ENCODE peak calls at places on chromosome 12, in nine cellular contexts. One of them, this sample, is unnamed.

GRCh38 chr12:52686756-52687487 is 6.7 kb upstream of the KRT1 start:
- DNase-seq in Panc1: no peak
- DNase-seq in hepatocyte: no peak
- DNase-seq in osteoblast: no peak
- DNase-seq in thyroid gland: no peak
- DNase-seq in GM23338: no peak
- DNase-seq in A549: no peak
- DNase-seq in left ventricle myocardium inferior: no peak
- DNase-seq in OCI-LY7: no peak
- DNase-seq in this sample: no peak

GRCh38 chr12:125892276-125892675 is 827.0 kb downstream of the AACS start:
- DNase-seq in OCI-LY7: no peak
- DNase-seq in osteoblast: no peak
- DNase-seq in hepatocyte: no peak
- DNase-seq in Panc1: no peak
- DNase-seq in A549: no peak
- DNase-seq in left ventricle myocardium inferior: no peak
- DNase-seq in thyroid gland: no peak
- DNase-seq in GM23338: no peak
- DNase-seq in this sample: no peak

GRCh38 chr12:54413284-54414190 is 5.5 kb downstream of the ITGA5 start:
- DNase-seq in Panc1: no peak
- DNase-seq in osteoblast: peak; percentile 77
- DNase-seq in thyroid gland: peak; percentile 43
- DNase-seq in OCI-LY7: peak; percentile 65
- DNase-seq in left ventricle myocardium inferior: peak; percentile 59
- DNase-seq in A549: no peak
- DNase-seq in GM23338: no peak
- DNase-seq in hepatocyte: no peak
- DNase-seq in this sample: no peak

GRCh38 chr12:129788506-129788905 is 115.3 kb downstream of the TMEM132D start:
- DNase-seq in thyroid gland: no peak
- DNase-seq in hepatocyte: no peak
- DNase-seq in A549: no peak
- DNase-seq in OCI-LY7: no peak
- DNase-seq in left ventricle myocardium inferior: no peak
- DNase-seq in GM23338: no peak
- DNase-seq in Panc1: no peak
- DNase-seq in osteoblast: no peak
- DNase-seq in this sample: no peak

GRCh38 chr12:643478-644292 is 19.6 kb downstream of the NINJ2 start:
- DNase-seq in GM23338: peak; percentile 40
- DNase-seq in OCI-LY7: peak; percentile 49
- DNase-seq in hepatocyte: no peak
- DNase-seq in left ventricle myocardium inferior: peak; percentile 53
- DNase-seq in osteoblast: peak; percentile 69
- DNase-seq in Panc1: no peak
- DNase-seq in A549: no peak
- DNase-seq in thyroid gland: no peak
- DNase-seq in this sample: no peak

GRCh38 chr12:27463826-27464554 is 17.5 kb downstream of the SMCO2 start:
- DNase-seq in A549: no peak
- DNase-seq in GM23338: peak; percentile 11
- DNase-seq in osteoblast: peak; percentile 18
- DNase-seq in left ventricle myocardium inferior: peak; percentile 81
- DNase-seq in OCI-LY7: no peak
- DNase-seq in thyroid gland: no peak
- DNase-seq in Panc1: no peak
- DNase-seq in hepatocyte: no peak
- DNase-seq in this sample: peak; percentile 68

GRCh38 chr12:12560587-12561304 is 1.9 kb downstream of the DUSP16 start:
- DNase-seq in osteoblast: no peak
- DNase-seq in thyroid gland: peak; percentile 57
- DNase-seq in Panc1: no peak
- DNase-seq in OCI-LY7: peak; percentile 64
- DNase-seq in GM23338: peak; percentile 30
- DNase-seq in hepatocyte: peak; percentile 77
- DNase-seq in A549: peak; percentile 71
- DNase-seq in left ventricle myocardium inferior: no peak
- DNase-seq in this sample: peak; percentile 70

GRCh38 chr12:27347779-27348178 is 15.1 kb downstream of the BMAL2 start:
- DNase-seq in hepatocyte: no peak
- DNase-seq in Panc1: no peak
- DNase-seq in thyroid gland: no peak
- DNase-seq in osteoblast: no peak
- DNase-seq in OCI-LY7: no peak
- DNase-seq in GM23338: no peak
- DNase-seq in A549: no peak
- DNase-seq in left ventricle myocardium inferior: no peak
- DNase-seq in this sample: no peak

GRCh38 chr12:100720016-100720654 is 74.4 kb upstream of the ANO4 start:
- DNase-seq in thyroid gland: no peak
- DNase-seq in A549: no peak
- DNase-seq in left ventricle myocardium inferior: no peak
- DNase-seq in OCI-LY7: no peak
- DNase-seq in Panc1: no peak
- DNase-seq in GM23338: no peak
- DNase-seq in hepatocyte: no peak
- DNase-seq in osteoblast: no peak
- DNase-seq in this sample: no peak

GRCh38 chr12:53065975-53066593 is 13.1 kb downstream of the SPRYD3 start:
- DNase-seq in A549: peak; percentile 96
- DNase-seq in Panc1: no peak
- DNase-seq in hepatocyte: peak; percentile 90
- DNase-seq in GM23338: peak; percentile 90
- DNase-seq in left ventricle myocardium inferior: peak; percentile 81
- DNase-seq in thyroid gland: peak; percentile 77
- DNase-seq in OCI-LY7: peak; percentile 63
- DNase-seq in osteoblast: peak; percentile 98
- DNase-seq in this sample: peak; percentile 86

GRCh38 chr12:6235906-6236640 is 35.9 kb downstream of the CD9 start:
- DNase-seq in osteoblast: no peak
- DNase-seq in OCI-LY7: no peak
- DNase-seq in left ventricle myocardium inferior: no peak
- DNase-seq in hepatocyte: no peak
- DNase-seq in Panc1: no peak
- DNase-seq in GM23338: no peak
- DNase-seq in thyroid gland: peak; percentile 61
- DNase-seq in A549: no peak
- DNase-seq in this sample: no peak

GRCh38 chr12:6241495-6241894 is 41.3 kb downstream of the CD9 start:
- DNase-seq in osteoblast: no peak
- DNase-seq in GM23338: no peak
- DNase-seq in A549: no peak
- DNase-seq in left ventricle myocardium inferior: peak; percentile 78
- DNase-seq in thyroid gland: peak; percentile 98
- DNase-seq in Panc1: no peak
- DNase-seq in hepatocyte: no peak
- DNase-seq in OCI-LY7: no peak
- DNase-seq in this sample: peak; percentile 75

GRCh38 chr12:6236641-6236940 is 36.4 kb downstream of the CD9 start:
- DNase-seq in hepatocyte: no peak
- DNase-seq in GM23338: no peak
- DNase-seq in Panc1: no peak
- DNase-seq in osteoblast: no peak
- DNase-seq in OCI-LY7: no peak
- DNase-seq in left ventricle myocardium inferior: no peak
- DNase-seq in A549: no peak
- DNase-seq in thyroid gland: no peak
- DNase-seq in this sample: no peak

GRCh38 chr12:6237830-6238229 is 37.6 kb downstream of the CD9 start:
- DNase-seq in A549: no peak
- DNase-seq in OCI-LY7: no peak
- DNase-seq in thyroid gland: no peak
- DNase-seq in Panc1: no peak
- DNase-seq in left ventricle myocardium inferior: no peak
- DNase-seq in osteoblast: no peak
- DNase-seq in GM23338: no peak
- DNase-seq in hepatocyte: no peak
- DNase-seq in this sample: no peak

DNA sequence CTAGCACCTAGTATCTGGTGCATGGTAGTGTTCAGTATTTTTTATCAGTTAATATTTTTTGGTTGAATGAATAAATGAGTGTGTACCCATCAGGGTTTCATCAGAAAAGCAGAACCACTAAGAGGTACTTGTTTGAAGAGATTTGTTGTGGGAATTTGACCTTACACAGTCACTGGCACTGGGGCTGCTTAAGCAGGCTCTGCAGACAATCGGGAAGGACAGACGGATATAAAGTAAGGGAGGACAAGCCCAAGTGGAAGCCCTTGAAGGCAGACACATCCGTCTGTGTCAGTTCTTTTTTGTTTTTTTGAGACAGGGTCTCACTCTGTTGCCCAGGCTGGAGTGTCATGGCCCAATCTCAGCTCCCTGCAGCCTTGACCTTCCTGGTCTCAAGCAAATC is 38.7 kb downstream of the CD9 start:
- DNase-seq in OCI-LY7: no peak
- DNase-seq in Panc1: no peak
- DNase-seq in osteoblast: no peak
- DNase-seq in hepatocyte: no peak
- DNase-seq in thyroid gland: peak; percentile 65
- DNase-seq in A549: no peak
- DNase-seq in GM23338: no peak
- DNase-seq in left ventricle myocardium inferior: no peak
- DNase-seq in this sample: no peak
- H3K4me1 ChIP-seq in OCI-LY7: no peaks in the 10 kb centered on the region
- H3K4me1 ChIP-seq in Panc1: no peaks in the 10 kb centered on the region
- H3K4me1 ChIP-seq in osteoblast: no peaks in the 10 kb centered on the region
- H3K4me1 ChIP-seq in hepatocyte: peaks cover 17% of the 10 kb centered on the region
- H3K4me1 ChIP-seq in thyroid gland: peaks cover 89% of the 10 kb centered on the region
- H3K4me1 ChIP-seq in A549: no peaks in the 10 kb centered on the region
- H3K4me1 ChIP-seq in GM23338: no peaks in the 10 kb centered on the region
- H3K4me1 ChIP-seq in left ventricle myocardium inferior: peaks cover 35% of the 10 kb centered on the region
- H3K4me1 ChIP-seq in this sample: peaks cover 17% of the 10 kb centered on the region

GRCh38 chr12:51590347-51591019 is 550 bp upstream of the SCN8A start:
- DNase-seq in A549: peak; percentile 70
- DNase-seq in osteoblast: peak; percentile 98
- DNase-seq in OCI-LY7: peak; percentile 90
- DNase-seq in left ventricle myocardium inferior: peak; percentile 57
- DNase-seq in GM23338: peak; percentile 94
- DNase-seq in Panc1: no peak
- DNase-seq in thyroid gland: peak; percentile 65
- DNase-seq in hepatocyte: peak; percentile 92
- DNase-seq in this sample: no peak

GRCh38 chr12:51591020-51591901 is at the start of gene SCN8A:
- DNase-seq in left ventricle myocardium inferior: peak; percentile 23
- DNase-seq in GM23338: peak; percentile 87
- DNase-seq in thyroid gland: peak; percentile 24
- DNase-seq in OCI-LY7: peak; percentile 72
- DNase-seq in A549: peak; percentile 46
- DNase-seq in hepatocyte: peak; percentile 80
- DNase-seq in osteoblast: peak; percentile 94
- DNase-seq in Panc1: no peak
- DNase-seq in this sample: no peak

GRCh38 chr12:51592034-51592705 is 1.1 kb downstream of the SCN8A start:
- DNase-seq in osteoblast: peak; percentile 73
- DNase-seq in thyroid gland: no peak
- DNase-seq in A549: no peak
- DNase-seq in left ventricle myocardium inferior: no peak
- DNase-seq in OCI-LY7: no peak
- DNase-seq in hepatocyte: peak; percentile 7
- DNase-seq in GM23338: peak; percentile 65
- DNase-seq in Panc1: no peak
- DNase-seq in this sample: no peak

GRCh38 chr12:51589060-51589459 is 2.0 kb upstream of the SCN8A start:
- DNase-seq in OCI-LY7: no peak
- DNase-seq in osteoblast: no peak
- DNase-seq in GM23338: no peak
- DNase-seq in left ventricle myocardium inferior: no peak
- DNase-seq in A549: no peak
- DNase-seq in thyroid gland: no peak
- DNase-seq in hepatocyte: no peak
- DNase-seq in Panc1: no peak
- DNase-seq in this sample: no peak

DNA sequence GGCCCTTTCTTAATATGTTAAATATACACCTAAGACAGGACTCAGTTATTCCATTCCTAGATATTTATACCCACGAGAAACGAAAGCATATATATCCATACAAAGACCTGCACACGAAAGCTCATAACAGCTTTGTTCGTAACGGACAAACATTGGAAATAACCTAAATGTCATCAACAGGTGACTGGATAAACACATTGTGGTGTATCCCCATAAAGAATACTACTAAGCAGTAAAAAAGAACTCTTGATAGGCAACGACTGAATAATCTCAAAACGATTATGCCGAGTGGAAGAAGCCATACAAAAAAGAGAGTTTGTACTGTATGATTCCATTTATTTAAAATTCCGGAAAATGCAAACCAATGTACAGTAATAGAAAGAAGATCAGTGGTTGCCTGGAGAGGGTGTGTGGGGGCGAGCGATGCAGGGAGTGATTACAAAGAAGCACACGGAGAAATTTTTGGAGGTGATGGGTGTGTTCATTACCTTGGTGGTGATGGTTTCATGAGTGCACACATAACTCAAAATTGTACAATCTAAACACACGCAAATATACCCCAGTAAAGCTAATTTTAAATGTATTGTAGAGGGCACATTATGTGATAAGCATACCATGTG is 1.4 kb upstream of the SCN8A start:
- DNase-seq in hepatocyte: no peak
- DNase-seq in osteoblast: peak; percentile 21
- DNase-seq in thyroid gland: no peak
- DNase-seq in OCI-LY7: no peak
- DNase-seq in A549: no peak
- DNase-seq in left ventricle myocardium inferior: no peak
- DNase-seq in GM23338: no peak
- DNase-seq in Panc1: no peak
- DNase-seq in this sample: no peak
- H3K4me3 ChIP-seq in hepatocyte: no peak overlapping the region
- H3K4me3 ChIP-seq in osteoblast: peak overlapping the region; percentile 85
- H3K4me3 ChIP-seq in thyroid gland: no peak overlapping the region
- H3K4me3 ChIP-seq in OCI-LY7: peak overlapping the region; percentile 66
- H3K4me3 ChIP-seq in A549: peak overlapping the region; percentile 70
- H3K4me3 ChIP-seq in left ventricle myocardium inferior: no peak overlapping the region
- H3K4me3 ChIP-seq in GM23338: peak overlapping the region; percentile 79
- H3K4me3 ChIP-seq in Panc1: peak overlapping the region; percentile 62
- H3K4me3 ChIP-seq in this sample: no peak overlapping the region

GRCh38 chr12:127150479-127150878 is 1116.5 kb upstream of the TMEM132C start:
- DNase-seq in thyroid gland: no peak
- DNase-seq in hepatocyte: no peak
- DNase-seq in A549: no peak
- DNase-seq in osteoblast: no peak
- DNase-seq in Panc1: no peak
- DNase-seq in OCI-LY7: no peak
- DNase-seq in left ventricle myocardium inferior: no peak
- DNase-seq in GM23338: no peak
- DNase-seq in this sample: no peak
- H3K27ac ChIP-seq in thyroid gland: no peak overlapping the region
- H3K27ac ChIP-seq in hepatocyte: no peak overlapping the region
- H3K27ac ChIP-seq in A549: no peak overlapping the region
- H3K27ac ChIP-seq in osteoblast: no peak overlapping the region
- H3K27ac ChIP-seq in Panc1: no peak overlapping the region
- H3K27ac ChIP-seq in OCI-LY7: no peak overlapping the region
- H3K27ac ChIP-seq in left ventricle myocardium inferior: no peak overlapping the region
- H3K27ac ChIP-seq in GM23338: no peak overlapping the region
- H3K27ac ChIP-seq in this sample: no peak overlapping the region

DNA sequence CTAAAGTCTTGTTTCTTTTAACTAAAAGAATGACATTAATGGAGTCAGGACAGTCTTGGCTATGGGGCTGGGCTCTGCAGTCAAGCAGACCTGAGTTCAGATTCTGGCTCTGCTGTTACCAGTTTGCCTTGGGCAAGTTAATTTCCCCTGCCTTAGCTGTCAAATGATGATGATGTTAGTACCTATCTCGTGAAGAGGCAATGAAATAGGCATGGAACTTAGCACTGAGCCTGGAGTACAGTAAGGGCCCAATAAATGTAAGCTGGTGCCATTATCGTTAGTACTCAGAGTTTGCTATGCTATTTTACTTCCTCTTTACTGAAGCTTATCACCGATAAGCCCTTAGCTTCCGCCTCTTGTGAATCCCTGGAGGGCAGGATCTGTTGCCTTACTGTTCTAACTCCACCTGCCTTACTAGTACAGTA is 8.5 kb downstream of the FBXW8 start:
- DNase-seq in Panc1: no peak
- DNase-seq in left ventricle myocardium inferior: no peak
- DNase-seq in hepatocyte: peak; percentile 32
- DNase-seq in OCI-LY7: no peak
- DNase-seq in GM23338: no peak
- DNase-seq in thyroid gland: no peak
- DNase-seq in A549: no peak
- DNase-seq in osteoblast: no peak
- DNase-seq in this sample: no peak
- H3K4me1 ChIP-seq in Panc1: peaks cover 8% of the 10 kb centered on the region
- H3K4me1 ChIP-seq in left ventricle myocardium inferior: peaks cover 10% of the 10 kb centered on the region
- H3K4me1 ChIP-seq in hepatocyte: peaks cover 28% of the 10 kb centered on the region
- H3K4me1 ChIP-seq in OCI-LY7: peaks cover 27% of the 10 kb centered on the region
- H3K4me1 ChIP-seq in GM23338: peaks cover 6% of the 10 kb centered on the region
- H3K4me1 ChIP-seq in thyroid gland: peaks cover 60% of the 10 kb centered on the region
- H3K4me1 ChIP-seq in A549: peaks cover 28% of the 10 kb centered on the region
- H3K4me1 ChIP-seq in osteoblast: peaks cover 15% of the 10 kb centered on the region
- H3K4me1 ChIP-seq in this sample: peaks cover 12% of the 10 kb centered on the region